ENCODE peak calls at places on chromosomes 11 and 22, in four cellular contexts. P is K562, N is GM12878, K is H1. J is an unnamed sample.

GRCh38 chr11:85682330-85683305 is 3.4 kb downstream of the CCDC89 start:
- DNase-seq in K (no peak), N (no peak), P (peak), J (no peak)

GRCh38 chr11:69912911-69913451 is 93.8 kb upstream of the FGF3 start:
- DNase-seq in N (no peak), K (peak), P (no peak), J (no peak)

GRCh38 chr11:116879789-116880402 is 42.5 kb upstream of the APOA1 start:
- DNase-seq in N (peak), P (peak), K (no peak), J (peak)

GRCh38 chr11:10072142-10072541 is 221.9 kb downstream of the SBF2 start:
- DNase-seq in N (no peak), P (no peak), K (no peak), J (no peak)

GRCh38 chr11:94002226-94002625 is 18.9 kb upstream of the HEPHL1 start:
- DNase-seq in K (no peak), P (no peak), N (no peak), J (no peak)

GRCh38 chr11:115409691-115410220 is 94.5 kb downstream of the CADM1 start:
- DNase-seq in N (no peak), K (no peak), P (no peak), J (no peak)

GRCh38 chr11:58165504-58166106 is 23.3 kb upstream of the OR9Q2 start:
- DNase-seq in K (no peak), N (no peak), P (no peak), J (no peak)

GRCh38 chr11:41982975-41983374 is 523.5 kb upstream of the LRRC4C start:
- DNase-seq in P (no peak), N (no peak), K (no peak), J (no peak)

GRCh38 chr11:45489281-45489906 is 176.0 kb downstream of the CHST1 start:
- DNase-seq in K (no peak), P (no peak), N (no peak), J (no peak)

GRCh38 chr22:20774882-20775281 is 969 bp downstream of the SERPIND1 start:
- DNase-seq in N (no peak), P (no peak), K (no peak), J (no peak)

GRCh38 chr11:10503217-10503616 is 37.8 kb downstream of the RNF141 start:
- DNase-seq in P (no peak), N (no peak), K (no peak), J (no peak)

GRCh38 chr22:37128555-37129281 is 19.2 kb upstream of the TMPRSS6 start:
- DNase-seq in N (no peak), P (no peak), K (no peak), J (no peak)

GRCh38 chr11:86548278-86548917 is 124.0 kb downstream of the ME3 start:
- DNase-seq in K (no peak), N (no peak), P (no peak), J (no peak)

GRCh38 chr11:87437133-87437843 is 399.6 kb downstream of the TMEM135 start:
- DNase-seq in P (no peak), K (no peak), N (no peak), J (no peak)

GRCh38 chr11:63537293-63538101 is 889 bp downstream of the PLAAT4 start:
- DNase-seq in K (no peak), P (no peak), N (no peak), J (no peak)

GRCh38 chr11:125933030-125933813 is 12.6 kb upstream of the VSIG10L2 start:
- DNase-seq in K (no peak), N (no peak), P (peak), J (no peak)

GRCh38 chr22:23012081-23012622 is 58.2 kb upstream of the GNAZ start:
- DNase-seq in K (no peak), P (no peak), N (peak), J (no peak)

GRCh38 chr11:67648140-67648795 is 2.3 kb downstream of the ACY3 start:
- DNase-seq in N (no peak), K (peak), P (peak), J (peak)

GRCh38 chr11:17633987-17634775 is 85.2 kb upstream of the MYOD1 start:
- DNase-seq in K (no peak), P (no peak), N (no peak), J (no peak)

GRCh38 chr11:119615879-119616190 is 113.2 kb downstream of the NECTIN1 start:
- DNase-seq in N (no peak), P (no peak), K (no peak), J (no peak)

GRCh38 chr22:45455212-45455611 is 41.7 kb downstream of the RIBC2 start:
- DNase-seq in N (no peak), P (no peak), K (no peak), J (no peak)

GRCh38 chr22:25987948-25988347 is 181.3 kb upstream of the SEZ6L start:
- DNase-seq in K (no peak), P (no peak), N (no peak), J (no peak)

GRCh38 chr22:26357813-26358212 is 71.2 kb upstream of the ASPHD2 start:
- DNase-seq in N (no peak), K (no peak), P (no peak), J (no peak)

GRCh38 chr11:85766801-85767200 is 44.1 kb downstream of the SYTL2 start:
- DNase-seq in P (no peak), N (no peak), K (no peak), J (no peak)

GRCh38 chr22:19879996-19880785 is 25.5 kb upstream of the GNB1L start:
- DNase-seq in P (no peak), K (peak), N (no peak), J (no peak)

GRCh38 chr11:61480936-61481335 is 27.6 kb upstream of the LRRC10B start:
- DNase-seq in K (peak), N (no peak), P (peak), J (no peak)

GRCh38 chr11:37171451-37171850 is 573.4 kb upstream of the RAG2 start:
- DNase-seq in K (no peak), P (no peak), N (no peak), J (no peak)

GRCh38 chr11:35919244-35919643 is 24.6 kb upstream of the LDLRAD3 start:
- DNase-seq in K (no peak), P (no peak), N (no peak), J (no peak)

GRCh38 chr22:10727393-10727792 is 4800.6 kb upstream of the OR11H1 start:
- DNase-seq in P (no peak), K (no peak), N (no peak), J (no peak)

GRCh38 chr22:38315801-38316339 is 1.4 kb downstream of the CSNK1E start:
- DNase-seq in N (no peak), P (no peak), K (no peak), J (no peak)

GRCh38 chr11:7418061-7418460 is 67.2 kb upstream of the OLFML1 start:
- DNase-seq in K (no peak), P (no peak), N (no peak), J (no peak)

GRCh38 chr11:132334769-132335280 is 964.4 kb downstream of the NTM start:
- DNase-seq in N (no peak), K (no peak), P (no peak), J (no peak)

GRCh38 chr22:49235463-49236300 is 592.0 kb downstream of the BRD1 start:
- DNase-seq in P (no peak), N (no peak), K (peak), J (no peak)

GRCh38 chr11:109326781-109327180 is 95.2 kb upstream of the C11orf87 start:
- DNase-seq in N (no peak), P (no peak), K (no peak), J (no peak)

GRCh38 chr11:27514558-27514957 is 8.0 kb upstream of the LIN7C start:
- DNase-seq in P (no peak), N (no peak), K (no peak), J (no peak)

GRCh38 chr11:78573271-78574035 is 1.2 kb downstream of the NARS2 start:
- DNase-seq in P (peak), N (no peak), K (no peak), J (no peak)

GRCh38 chr11:69055598-69056516 is 7.1 kb downstream of the TPCN2 start:
- DNase-seq in P (no peak), K (no peak), N (peak), J (no peak)

GRCh38 chr22:40533712-40534378 is 102.7 kb downstream of the MRTFA start:
- DNase-seq in N (peak), K (no peak), P (peak), J (no peak)

GRCh38 chr11:120532511-120533196 is 21.1 kb downstream of the GRIK4 start:
- DNase-seq in K (no peak), P (no peak), N (no peak), J (no peak)

GRCh38 chr22:42720263-42721044 is at the start of gene A4GALT:
- DNase-seq in P (no peak), K (peak), N (no peak), J (no peak)

GRCh38 chr11:64694821-64695365 is 28.1 kb downstream of the NRXN2 start:
- DNase-seq in P (no peak), N (no peak), K (peak), J (no peak)
- TF ChIP-seq EGR1 in P (no peak), N (no peak), K (no peak), J (no peak)

DNA sequence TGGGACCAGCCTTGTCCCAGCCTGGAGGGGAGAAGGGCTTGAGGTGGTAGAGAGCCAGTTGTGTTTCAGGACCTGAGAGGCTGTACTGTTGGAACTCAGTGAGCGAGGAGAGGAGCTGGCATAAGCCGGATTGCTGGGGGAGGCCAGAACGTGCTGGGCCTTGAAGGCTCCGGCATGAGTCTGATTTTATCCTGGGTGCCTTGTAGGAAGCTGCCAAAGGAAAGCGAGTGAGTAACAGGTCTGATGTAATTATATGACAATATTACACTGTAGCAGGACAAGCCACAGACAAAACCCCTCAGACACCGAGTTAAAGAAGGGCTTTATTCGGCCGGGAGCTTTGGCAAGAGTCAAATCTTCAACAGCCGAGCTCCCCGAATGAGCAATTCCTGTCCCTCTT is 17.2 kb downstream of the AP2A2 start:
- DNase-seq in N (no peak), P (no peak), K (no peak), J (no peak)
- TF ChIP-seq RAD21 in N (no peak), P (no peak), K (no peak), J (no peak)

DNA sequence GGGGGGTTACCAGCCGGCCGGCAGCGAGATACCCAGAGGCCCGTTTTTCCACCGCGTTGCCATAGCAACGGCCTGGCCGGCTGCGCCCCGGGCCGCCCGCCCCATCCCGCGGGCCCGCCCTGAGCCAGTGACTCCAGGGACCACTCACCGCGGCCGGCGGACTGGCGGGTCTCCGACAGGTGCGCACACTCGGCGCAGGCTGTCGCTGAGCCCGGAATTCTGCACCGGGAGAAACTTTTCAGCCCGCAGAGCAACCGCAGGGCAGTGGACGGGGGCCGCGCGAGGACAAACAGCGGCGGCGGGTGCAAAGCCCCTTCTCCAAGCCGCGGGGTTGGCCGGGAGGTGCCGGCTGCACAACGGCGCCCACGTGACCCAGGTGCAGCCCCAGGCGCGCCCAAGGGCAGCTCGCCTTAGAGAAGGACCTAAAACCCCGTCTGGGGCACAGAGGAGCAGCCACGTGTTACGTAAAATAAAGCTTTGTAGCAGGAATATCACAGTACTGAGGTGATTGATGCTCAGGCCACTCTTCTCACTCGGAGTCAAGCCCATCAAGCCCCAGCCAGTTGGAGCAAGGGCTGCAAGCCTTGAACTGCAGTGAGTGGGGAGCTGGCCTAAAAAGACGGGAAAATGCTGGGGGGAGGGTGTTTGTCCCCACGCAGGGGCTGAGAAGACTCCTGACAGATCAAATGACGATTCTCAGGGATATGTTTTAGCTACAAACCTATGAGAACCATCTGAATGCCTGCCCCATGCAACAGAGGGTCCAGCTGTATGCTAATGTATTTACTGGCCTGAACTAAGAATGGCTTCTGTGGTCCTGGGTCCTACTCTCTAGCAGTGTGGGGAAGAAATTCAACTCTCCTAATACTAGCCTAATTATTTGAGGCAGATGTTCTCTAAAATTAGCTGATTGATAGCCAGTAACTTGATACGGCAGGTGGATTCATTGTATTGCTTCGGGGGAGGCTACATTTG is at the start of gene STK33:
- DNase-seq in K (peak), P (no peak), N (no peak), J (peak)
- TF ChIP-seq EGR1 in K (no peak), P (no peak), N (no peak), J (no peak)

DNA sequence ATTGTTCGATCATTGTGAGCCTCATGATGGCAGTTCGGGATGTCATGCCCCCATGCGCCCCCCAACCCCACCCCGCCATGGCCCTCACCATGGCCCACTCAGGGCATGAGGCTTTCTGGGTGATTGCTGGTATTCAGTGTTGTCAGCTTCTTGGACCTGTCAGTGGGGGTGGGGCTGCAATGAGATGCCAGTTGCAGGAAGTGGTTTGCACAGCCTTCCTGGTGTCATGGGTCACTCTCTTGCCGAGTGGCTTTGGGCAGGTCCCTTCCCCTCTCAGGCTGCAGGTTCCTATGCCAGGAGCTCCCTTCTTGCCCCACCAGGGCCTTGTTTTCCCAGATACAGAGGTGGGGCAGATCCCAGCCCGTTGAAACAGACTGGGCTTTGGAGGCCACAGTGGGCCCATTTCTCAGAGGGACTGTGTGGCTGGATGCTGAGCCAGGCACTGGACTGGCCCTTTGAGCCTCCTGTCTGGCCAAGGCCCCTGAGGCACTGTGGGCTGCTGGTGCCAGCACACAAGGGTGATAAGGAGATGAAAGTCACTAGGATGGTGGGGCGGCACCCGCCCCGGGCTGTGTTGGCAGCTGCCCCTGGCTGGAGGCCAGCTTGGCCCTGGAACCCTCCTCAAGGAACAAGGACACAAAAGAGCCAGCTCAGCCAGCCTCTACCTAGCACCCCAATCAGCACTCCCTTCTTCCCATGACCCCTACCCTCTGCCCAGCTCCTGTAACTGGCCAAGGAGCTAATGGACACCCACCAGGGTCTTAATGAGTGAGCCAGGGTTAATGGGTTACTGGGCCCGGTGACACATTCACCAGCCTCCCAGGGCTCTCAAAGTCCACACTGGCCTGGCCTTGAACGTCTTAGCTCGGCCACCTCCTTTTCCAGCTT is 1.5 kb upstream of the GGT1 start:
- DNase-seq in N (no peak), K (peak), P (no peak), J (no peak)
- TF ChIP-seq RAD21 in N (no peak), K (no peak), P (no peak), J (no peak)

DNA sequence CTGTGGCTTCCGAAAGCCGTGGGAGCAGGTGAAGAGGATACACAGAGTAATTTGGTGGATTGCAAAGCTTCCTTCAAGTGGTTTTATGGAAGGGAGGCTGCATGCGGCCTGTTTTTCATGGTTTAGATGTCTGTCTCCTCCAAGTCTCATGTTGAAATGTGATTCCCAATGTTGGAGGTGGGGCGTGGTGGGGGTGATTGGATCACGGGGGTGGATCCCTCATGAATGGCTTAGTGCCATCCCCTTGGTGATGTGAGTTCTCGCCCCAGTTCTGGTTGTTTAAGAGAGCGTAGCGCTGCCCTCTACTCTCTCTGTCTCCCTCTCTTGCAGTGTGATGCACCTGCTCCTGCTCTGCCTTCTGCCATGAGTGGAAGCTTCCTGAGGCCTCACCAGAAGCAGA is 247.8 kb upstream of the B3GAT1 start:
- DNase-seq in N (no peak), K (peak), P (no peak), J (no peak)
- TF ChIP-seq EGR1 in N (no peak), K (no peak), P (no peak), J (no peak)

GRCh38 chr11:28835317-28835716 is 727.1 kb downstream of the METTL15 start:
- DNase-seq in K (no peak), P (no peak), N (no peak), J (no peak)

GRCh38 chr11:28833169-28833568 is 725.0 kb downstream of the METTL15 start:
- DNase-seq in P (no peak), N (no peak), K (no peak), J (no peak)

GRCh38 chr11:28835790-28836189 is 727.6 kb downstream of the METTL15 start:
- DNase-seq in K (no peak), P (no peak), N (no peak), J (no peak)

GRCh38 chr11:28834877-28835276 is 726.7 kb downstream of the METTL15 start:
- DNase-seq in P (no peak), K (no peak), N (no peak), J (no peak)

DNA sequence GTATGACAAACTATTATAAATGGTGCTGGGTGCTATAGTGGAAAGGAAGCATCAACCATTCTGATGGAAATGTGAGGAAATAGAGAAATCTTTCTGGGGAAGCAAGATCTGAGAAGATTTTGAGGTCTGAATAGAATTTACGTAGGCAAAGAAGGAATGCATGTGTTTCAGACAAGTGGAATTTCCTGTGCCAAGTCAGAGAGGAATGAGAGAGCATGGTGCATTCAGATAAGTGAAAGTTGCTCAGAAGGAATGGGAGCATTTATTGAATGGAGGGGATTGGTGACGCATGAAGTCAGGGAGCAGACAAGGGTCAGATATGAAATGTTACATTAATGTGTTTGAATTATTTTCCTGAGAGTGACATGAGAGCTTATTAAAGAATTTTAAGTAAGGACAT is 725.5 kb downstream of the METTL15 start:
- DNase-seq in N (no peak), K (no peak), P (no peak), J (no peak)
- TF ChIP-seq RAD21 in N (no peak), K (no peak), P (no peak), J (no peak)

J was measured in HCT116.